ENCODE peak calls at places on chromosomes 13 and 19, in five cellular contexts. One of them, this sample, is unnamed.

GRCh38 chr19:6577410-6578125 is 13.4 kb downstream of the CD70 start:
- DNase-seq in mesothelial cell of epicardium: no peak
- DNase-seq in progenitor cell of endocrine pancreas: no peak
- DNase-seq in GM06990: peak
- DNase-seq in cardiac muscle cell: no peak
- DNase-seq in this sample: peak

GRCh38 chr13:32087955-32088747 is 56.6 kb downstream of the FRY start:
- DNase-seq in progenitor cell of endocrine pancreas: no peak
- DNase-seq in cardiac muscle cell: no peak
- DNase-seq in GM06990: no peak
- DNase-seq in mesothelial cell of epicardium: no peak
- DNase-seq in this sample: no peak

GRCh38 chr19:50273821-50274220 is 55.4 kb downstream of the KCNC3 start:
- DNase-seq in cardiac muscle cell: no peak
- DNase-seq in mesothelial cell of epicardium: no peak
- DNase-seq in GM06990: no peak
- DNase-seq in progenitor cell of endocrine pancreas: no peak
- DNase-seq in this sample: no peak

GRCh38 chr19:37227996-37228395 is 10.0 kb downstream of the ZNF383 start:
- DNase-seq in progenitor cell of endocrine pancreas: peak
- DNase-seq in cardiac muscle cell: no peak
- DNase-seq in GM06990: no peak
- DNase-seq in mesothelial cell of epicardium: no peak
- DNase-seq in this sample: no peak

GRCh38 chr13:51590966-51591627 is 6.8 kb downstream of the WDFY2 start:
- DNase-seq in cardiac muscle cell: peak
- DNase-seq in progenitor cell of endocrine pancreas: no peak
- DNase-seq in mesothelial cell of epicardium: no peak
- DNase-seq in GM06990: no peak
- DNase-seq in this sample: no peak

GRCh38 chr13:27170521-27171243 is 929 bp downstream of the USP12 start:
- DNase-seq in mesothelial cell of epicardium: peak
- DNase-seq in progenitor cell of endocrine pancreas: peak
- DNase-seq in cardiac muscle cell: peak
- DNase-seq in GM06990: peak
- DNase-seq in this sample: peak

GRCh38 chr19:14048439-14049153 is 13.3 kb downstream of the PALM3 start:
- DNase-seq in cardiac muscle cell: peak
- DNase-seq in progenitor cell of endocrine pancreas: no peak
- DNase-seq in mesothelial cell of epicardium: no peak
- DNase-seq in GM06990: no peak
- DNase-seq in this sample: peak

GRCh38 chr13:63463782-63464610 is 2048.3 kb upstream of the PCDH20 start:
- DNase-seq in mesothelial cell of epicardium: no peak
- DNase-seq in cardiac muscle cell: no peak
- DNase-seq in GM06990: no peak
- DNase-seq in progenitor cell of endocrine pancreas: no peak
- DNase-seq in this sample: peak

GRCh38 chr13:44237276-44237767 is 136.3 kb upstream of the SERP2 start:
- DNase-seq in mesothelial cell of epicardium: no peak
- DNase-seq in progenitor cell of endocrine pancreas: no peak
- DNase-seq in GM06990: peak
- DNase-seq in cardiac muscle cell: peak
- DNase-seq in this sample: peak

GRCh38 chr13:50483416-50483815 is 360.1 kb downstream of the DLEU7 start:
- DNase-seq in mesothelial cell of epicardium: no peak
- DNase-seq in progenitor cell of endocrine pancreas: no peak
- DNase-seq in cardiac muscle cell: no peak
- DNase-seq in GM06990: no peak
- DNase-seq in this sample: no peak

GRCh38 chr13:111115051-111115840 is at the start of gene ARHGEF7:
- DNase-seq in mesothelial cell of epicardium: peak
- DNase-seq in GM06990: no peak
- DNase-seq in cardiac muscle cell: no peak
- DNase-seq in progenitor cell of endocrine pancreas: peak
- DNase-seq in this sample: peak

GRCh38 chr19:38726761-38727301 is 17.4 kb downstream of the CAPN12 start:
- DNase-seq in cardiac muscle cell: no peak
- DNase-seq in GM06990: no peak
- DNase-seq in progenitor cell of endocrine pancreas: no peak
- DNase-seq in mesothelial cell of epicardium: no peak
- DNase-seq in this sample: no peak

GRCh38 chr19:55461974-55462628 is 659 bp upstream of the ISOC2 start:
- DNase-seq in cardiac muscle cell: peak
- DNase-seq in progenitor cell of endocrine pancreas: no peak
- DNase-seq in GM06990: no peak
- DNase-seq in mesothelial cell of epicardium: no peak
- DNase-seq in this sample: no peak

GRCh38 chr19:46495789-46496099 is at the start of gene PNMA8B:
- DNase-seq in GM06990: no peak
- DNase-seq in mesothelial cell of epicardium: peak
- DNase-seq in cardiac muscle cell: peak
- DNase-seq in progenitor cell of endocrine pancreas: peak
- DNase-seq in this sample: no peak

GRCh38 chr13:114118763-114119123 is 13.7 kb downstream of the RASA3 start:
- DNase-seq in progenitor cell of endocrine pancreas: no peak
- DNase-seq in cardiac muscle cell: peak
- DNase-seq in GM06990: no peak
- DNase-seq in mesothelial cell of epicardium: no peak
- DNase-seq in this sample: no peak

GRCh38 chr13:27822873-27823311 is 30.6 kb downstream of the GSX1 start:
- DNase-seq in progenitor cell of endocrine pancreas: no peak
- DNase-seq in cardiac muscle cell: peak
- DNase-seq in mesothelial cell of epicardium: no peak
- DNase-seq in GM06990: no peak
- DNase-seq in this sample: no peak

GRCh38 chr13:110546933-110547332 is 14.6 kb downstream of the RAB20 start:
- DNase-seq in GM06990: no peak
- DNase-seq in mesothelial cell of epicardium: no peak
- DNase-seq in cardiac muscle cell: peak
- DNase-seq in progenitor cell of endocrine pancreas: no peak
- DNase-seq in this sample: no peak

GRCh38 chr13:45456196-45456972 is 8.4 kb upstream of the COG3 start:
- DNase-seq in mesothelial cell of epicardium: no peak
- DNase-seq in cardiac muscle cell: peak
- DNase-seq in progenitor cell of endocrine pancreas: no peak
- DNase-seq in GM06990: no peak
- DNase-seq in this sample: no peak

GRCh38 chr13:36343766-36344165 is 2.4 kb downstream of the SPART start:
- DNase-seq in mesothelial cell of epicardium: no peak
- DNase-seq in GM06990: no peak
- DNase-seq in cardiac muscle cell: no peak
- DNase-seq in progenitor cell of endocrine pancreas: no peak
- DNase-seq in this sample: no peak

GRCh38 chr13:36530050-36530789 is 97.9 kb downstream of the CCNA1 start:
- DNase-seq in progenitor cell of endocrine pancreas: no peak
- DNase-seq in GM06990: no peak
- DNase-seq in cardiac muscle cell: peak
- DNase-seq in mesothelial cell of epicardium: no peak
- DNase-seq in this sample: no peak

GRCh38 chr13:97226788-97227627 is 4.9 kb downstream of the MBNL2 start:
- DNase-seq in progenitor cell of endocrine pancreas: no peak
- DNase-seq in mesothelial cell of epicardium: no peak
- DNase-seq in cardiac muscle cell: peak
- DNase-seq in GM06990: no peak
- DNase-seq in this sample: no peak

GRCh38 chr13:96229356-96229755 is 139.4 kb downstream of the HS6ST3 start:
- DNase-seq in cardiac muscle cell: peak
- DNase-seq in GM06990: no peak
- DNase-seq in mesothelial cell of epicardium: no peak
- DNase-seq in progenitor cell of endocrine pancreas: no peak
- DNase-seq in this sample: no peak

GRCh38 chr13:38620876-38621275 is 66.0 kb upstream of the FREM2 start:
- DNase-seq in cardiac muscle cell: no peak
- DNase-seq in mesothelial cell of epicardium: no peak
- DNase-seq in GM06990: no peak
- DNase-seq in progenitor cell of endocrine pancreas: no peak
- DNase-seq in this sample: no peak

GRCh38 chr19:35061583-35062373 is 20.3 kb downstream of the HPN start:
- DNase-seq in cardiac muscle cell: no peak
- DNase-seq in mesothelial cell of epicardium: no peak
- DNase-seq in GM06990: no peak
- DNase-seq in progenitor cell of endocrine pancreas: no peak
- DNase-seq in this sample: no peak

GRCh38 chr19:1244693-1245451 is 3.3 kb downstream of the ATP5F1D start:
- DNase-seq in mesothelial cell of epicardium: no peak
- DNase-seq in progenitor cell of endocrine pancreas: no peak
- DNase-seq in GM06990: no peak
- DNase-seq in cardiac muscle cell: no peak
- DNase-seq in this sample: no peak

DNA sequence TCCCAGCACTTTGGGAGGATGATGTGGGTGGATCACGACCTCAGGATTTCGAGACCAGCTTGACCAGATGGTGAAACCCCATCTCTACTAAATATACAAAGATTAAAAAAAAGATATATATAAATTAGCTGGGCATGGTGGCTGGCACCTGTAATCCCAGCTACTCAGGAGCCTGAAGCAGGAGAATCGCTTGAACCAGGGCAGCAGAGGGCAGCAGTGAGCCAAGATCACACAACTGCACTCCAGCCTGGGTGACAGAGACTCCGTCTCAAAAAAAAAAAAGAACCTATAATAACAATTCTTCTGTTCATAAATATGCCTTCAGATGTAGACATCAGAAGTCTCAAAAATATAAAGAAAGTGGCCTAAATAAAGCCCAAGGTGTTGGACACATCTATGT is 7.6 kb downstream of the ZNF737 start:
- DNase-seq in cardiac muscle cell: no peak
- DNase-seq in progenitor cell of endocrine pancreas: no peak
- DNase-seq in GM06990: no peak
- DNase-seq in mesothelial cell of epicardium: no peak
- DNase-seq in this sample: no peak
- TF ChIP-seq CTCF in cardiac muscle cell: no peak
- TF ChIP-seq CTCF in progenitor cell of endocrine pancreas: no peak
- TF ChIP-seq CTCF in GM06990: no peak
- TF ChIP-seq CTCF in mesothelial cell of epicardium: no peak
- TF ChIP-seq CTCF in this sample: no peak

GRCh38 chr13:71590654-71591148 is 276.3 kb downstream of the DACH1 start:
- DNase-seq in progenitor cell of endocrine pancreas: no peak
- DNase-seq in mesothelial cell of epicardium: no peak
- DNase-seq in GM06990: no peak
- DNase-seq in cardiac muscle cell: no peak
- DNase-seq in this sample: no peak
- TF ChIP-seq CTCF in progenitor cell of endocrine pancreas: no peak
- TF ChIP-seq CTCF in mesothelial cell of epicardium: no peak
- TF ChIP-seq CTCF in GM06990: no peak
- TF ChIP-seq CTCF in cardiac muscle cell: no peak
- TF ChIP-seq CTCF in this sample: no peak

GRCh38 chr19:48895226-48895625 is 3.3 kb downstream of the TULP2 start:
- DNase-seq in mesothelial cell of epicardium: no peak
- DNase-seq in GM06990: no peak
- DNase-seq in cardiac muscle cell: no peak
- DNase-seq in progenitor cell of endocrine pancreas: no peak
- DNase-seq in this sample: no peak

GRCh38 chr19:48896191-48896720 is 2.3 kb downstream of the TULP2 start:
- DNase-seq in cardiac muscle cell: peak
- DNase-seq in GM06990: no peak
- DNase-seq in mesothelial cell of epicardium: peak
- DNase-seq in progenitor cell of endocrine pancreas: no peak
- DNase-seq in this sample: peak

GRCh38 chr19:48897181-48897580 is 1.4 kb downstream of the TULP2 start:
- DNase-seq in cardiac muscle cell: no peak
- DNase-seq in progenitor cell of endocrine pancreas: no peak
- DNase-seq in mesothelial cell of epicardium: no peak
- DNase-seq in GM06990: no peak
- DNase-seq in this sample: no peak

GRCh38 chr19:48900477-48901452 is 653 bp downstream of the NUCB1 start:
- DNase-seq in GM06990: no peak
- DNase-seq in progenitor cell of endocrine pancreas: no peak
- DNase-seq in mesothelial cell of epicardium: no peak
- DNase-seq in cardiac muscle cell: peak
- DNase-seq in this sample: peak

DNA sequence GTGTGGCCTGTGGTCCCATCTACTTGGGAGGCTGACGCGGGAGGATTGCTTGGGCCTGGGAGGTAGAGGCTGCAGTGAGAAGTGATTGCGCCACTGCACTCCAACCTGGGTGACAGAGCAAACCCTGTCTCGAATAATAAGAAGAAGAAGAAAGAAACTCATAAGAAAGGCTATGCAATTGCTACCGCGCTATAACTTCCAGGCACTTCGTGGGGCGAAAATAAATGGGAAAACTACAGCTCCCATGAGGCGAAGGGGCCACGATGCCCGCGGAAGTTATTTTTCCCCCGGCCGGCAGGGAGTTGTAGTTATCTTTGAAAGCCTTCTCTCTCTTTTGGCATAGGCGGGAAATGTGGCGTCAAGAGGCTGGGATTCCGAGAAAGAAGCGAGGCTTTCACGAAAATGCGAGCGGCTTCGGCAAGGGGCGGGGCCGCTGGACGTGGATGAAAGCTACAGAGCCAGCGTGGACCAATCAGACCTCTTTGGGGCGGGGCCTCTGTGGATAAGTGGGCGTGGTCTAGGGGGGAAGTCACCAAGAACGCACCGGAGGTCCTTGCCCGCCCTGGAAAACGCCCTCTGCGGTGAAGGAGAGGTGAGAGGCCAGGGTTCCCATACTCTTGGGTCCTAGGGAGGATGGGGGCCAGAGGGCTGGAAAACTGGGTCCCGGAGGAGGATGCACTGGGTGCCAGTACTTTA is at the start of gene NUCB1:
- DNase-seq in progenitor cell of endocrine pancreas: peak
- DNase-seq in mesothelial cell of epicardium: peak
- DNase-seq in cardiac muscle cell: peak
- DNase-seq in GM06990: peak
- DNase-seq in this sample: peak
- TF ChIP-seq CTCF in progenitor cell of endocrine pancreas: no peak
- TF ChIP-seq CTCF in mesothelial cell of epicardium: no peak
- TF ChIP-seq CTCF in cardiac muscle cell: peak
- TF ChIP-seq CTCF in GM06990: no peak
- TF ChIP-seq CTCF in this sample: no peak

DNA sequence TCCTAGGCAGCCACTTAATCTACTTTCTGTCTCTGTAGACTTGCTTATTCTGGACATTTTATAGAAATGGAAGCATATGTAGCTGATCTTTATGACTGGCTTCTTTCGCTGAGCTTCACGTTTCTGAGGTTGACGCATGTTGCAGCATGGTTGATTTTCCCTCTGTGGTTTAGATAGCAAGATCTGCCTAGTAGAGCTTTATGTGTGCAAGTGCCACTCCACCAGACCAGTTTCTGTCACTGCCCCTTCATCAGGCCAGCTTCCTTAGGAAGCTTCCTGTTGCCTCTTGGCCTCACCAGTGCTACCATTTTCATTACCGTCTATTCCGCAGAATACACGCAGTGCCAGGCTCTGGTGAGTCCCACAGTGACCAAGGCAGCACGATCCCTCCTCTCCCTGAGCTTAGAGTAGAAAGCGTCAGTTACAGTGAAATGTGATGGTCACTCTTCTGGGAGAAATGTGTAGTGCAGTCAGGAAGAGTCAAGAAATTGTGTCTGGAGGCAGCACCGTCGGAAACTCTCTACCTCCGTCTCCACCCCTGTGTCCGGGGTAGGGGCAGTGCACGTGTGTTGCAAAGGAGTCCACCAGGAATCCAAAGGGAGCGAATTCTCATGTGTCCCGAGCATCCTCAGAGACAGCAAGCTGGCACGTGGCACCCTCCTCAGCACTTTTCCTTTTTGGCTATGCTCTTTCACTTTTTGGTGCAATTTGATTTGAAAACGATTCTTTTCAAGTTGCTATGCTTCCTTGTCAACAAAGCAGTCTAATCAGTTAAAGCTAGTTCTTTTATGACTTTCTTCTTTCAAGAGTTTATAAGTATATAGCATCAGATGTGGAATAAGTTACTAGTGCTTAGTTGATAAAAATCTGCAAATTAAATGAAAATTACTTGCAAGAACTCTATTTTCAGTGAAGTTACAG is 45.4 kb upstream of the GPR183 start:
- DNase-seq in GM06990: no peak
- DNase-seq in mesothelial cell of epicardium: no peak
- DNase-seq in cardiac muscle cell: no peak
- DNase-seq in progenitor cell of endocrine pancreas: no peak
- DNase-seq in this sample: no peak
- TF ChIP-seq CTCF in GM06990: no peak
- TF ChIP-seq CTCF in mesothelial cell of epicardium: no peak
- TF ChIP-seq CTCF in cardiac muscle cell: no peak
- TF ChIP-seq CTCF in progenitor cell of endocrine pancreas: no peak
- TF ChIP-seq CTCF in this sample: no peak

This sample was measured in GM13976.